ENCODE peak calls at places on chromosomes 1 and 21, in ten cellular contexts. One of them, this sample, is unnamed.

GRCh38 chr21:45140346-45140940 is 66.1 kb downstream of the ADARB1 start:
- DNase-seq in GM03348: peak; percentile 90
- DNase-seq in sciatic nerve: peak; percentile 82
- DNase-seq in psoas muscle: peak; percentile 77
- DNase-seq in GM19239: peak; percentile 81
- DNase-seq in neural crest cell: peak; percentile 69
- DNase-seq in ascending aorta: peak; percentile 85
- DNase-seq in tibial nerve: peak; percentile 45
- DNase-seq in stomach: peak; percentile 71
- DNase-seq in effector CD8-positive, alpha-beta T cell: no peak
- DNase-seq in this sample: peak; percentile 12

GRCh38 chr1:55555971-55556370 is 340.8 kb upstream of the USP24 start:
- DNase-seq in GM03348: no peak
- DNase-seq in sciatic nerve: no peak
- DNase-seq in psoas muscle: no peak
- DNase-seq in GM19239: no peak
- DNase-seq in neural crest cell: no peak
- DNase-seq in ascending aorta: no peak
- DNase-seq in tibial nerve: no peak
- DNase-seq in stomach: no peak
- DNase-seq in effector CD8-positive, alpha-beta T cell: no peak
- DNase-seq in this sample: no peak

GRCh38 chr1:5938068-5938740 is 54.0 kb downstream of the NPHP4 start:
- DNase-seq in GM03348: peak; percentile 93
- DNase-seq in sciatic nerve: no peak
- DNase-seq in psoas muscle: no peak
- DNase-seq in GM19239: no peak
- DNase-seq in neural crest cell: no peak
- DNase-seq in ascending aorta: no peak
- DNase-seq in tibial nerve: no peak
- DNase-seq in stomach: peak; percentile 20
- DNase-seq in effector CD8-positive, alpha-beta T cell: no peak
- DNase-seq in this sample: no peak

GRCh38 chr1:183989078-183989577 is 48.4 kb downstream of the COLGALT2 start:
- DNase-seq in GM03348: peak; percentile 85
- DNase-seq in sciatic nerve: no peak
- DNase-seq in psoas muscle: peak; percentile 68
- DNase-seq in GM19239: peak; percentile 2
- DNase-seq in neural crest cell: no peak
- DNase-seq in ascending aorta: peak; percentile 66
- DNase-seq in tibial nerve: no peak
- DNase-seq in stomach: no peak
- DNase-seq in effector CD8-positive, alpha-beta T cell: no peak
- DNase-seq in this sample: no peak

GRCh38 chr1:31705080-31705866 is 1.5 kb upstream of the COL16A1 start:
- DNase-seq in GM03348: peak; percentile 77
- DNase-seq in sciatic nerve: peak; percentile 86
- DNase-seq in psoas muscle: peak; percentile 67
- DNase-seq in GM19239: no peak
- DNase-seq in neural crest cell: no peak
- DNase-seq in ascending aorta: peak; percentile 84
- DNase-seq in tibial nerve: peak; percentile 60
- DNase-seq in stomach: peak; percentile 60
- DNase-seq in effector CD8-positive, alpha-beta T cell: no peak
- DNase-seq in this sample: no peak

GRCh38 chr21:46423546-46424061 is 35.1 kb upstream of the DIP2A start:
- DNase-seq in GM03348: no peak
- DNase-seq in sciatic nerve: no peak
- DNase-seq in psoas muscle: no peak
- DNase-seq in GM19239: no peak
- DNase-seq in neural crest cell: no peak
- DNase-seq in ascending aorta: no peak
- DNase-seq in tibial nerve: no peak
- DNase-seq in stomach: no peak
- DNase-seq in effector CD8-positive, alpha-beta T cell: no peak
- DNase-seq in this sample: no peak

GRCh38 chr1:226628624-226629155 is 80.1 kb downstream of the STUM start:
- DNase-seq in GM03348: no peak
- DNase-seq in sciatic nerve: no peak
- DNase-seq in psoas muscle: no peak
- DNase-seq in GM19239: no peak
- DNase-seq in neural crest cell: no peak
- DNase-seq in ascending aorta: peak; percentile 41
- DNase-seq in tibial nerve: no peak
- DNase-seq in stomach: peak; percentile 39
- DNase-seq in effector CD8-positive, alpha-beta T cell: no peak
- DNase-seq in this sample: no peak

GRCh38 chr1:23996700-23997229 is 16.6 kb upstream of the SRSF10 start:
- DNase-seq in GM03348: no peak
- DNase-seq in sciatic nerve: no peak
- DNase-seq in psoas muscle: no peak
- DNase-seq in GM19239: no peak
- DNase-seq in neural crest cell: no peak
- DNase-seq in ascending aorta: no peak
- DNase-seq in tibial nerve: no peak
- DNase-seq in stomach: no peak
- DNase-seq in effector CD8-positive, alpha-beta T cell: no peak
- DNase-seq in this sample: no peak

GRCh38 chr21:15978158-15978805 is 248.5 kb downstream of the USP25 start:
- DNase-seq in GM03348: peak; percentile 48
- DNase-seq in sciatic nerve: no peak
- DNase-seq in psoas muscle: no peak
- DNase-seq in GM19239: no peak
- DNase-seq in neural crest cell: no peak
- DNase-seq in ascending aorta: no peak
- DNase-seq in tibial nerve: no peak
- DNase-seq in stomach: no peak
- DNase-seq in effector CD8-positive, alpha-beta T cell: no peak
- DNase-seq in this sample: no peak

GRCh38 chr1:167837334-167837733 is 76.6 kb downstream of the ADCY10 start:
- DNase-seq in GM03348: no peak
- DNase-seq in sciatic nerve: no peak
- DNase-seq in psoas muscle: no peak
- DNase-seq in GM19239: no peak
- DNase-seq in neural crest cell: no peak
- DNase-seq in ascending aorta: no peak
- DNase-seq in tibial nerve: no peak
- DNase-seq in stomach: no peak
- DNase-seq in effector CD8-positive, alpha-beta T cell: no peak
- DNase-seq in this sample: no peak

GRCh38 chr1:24536391-24536840 is 19.5 kb upstream of the NCMAP start:
- DNase-seq in GM03348: no peak
- DNase-seq in sciatic nerve: no peak
- DNase-seq in psoas muscle: no peak
- DNase-seq in GM19239: no peak
- DNase-seq in neural crest cell: no peak
- DNase-seq in ascending aorta: peak; percentile 67
- DNase-seq in tibial nerve: no peak
- DNase-seq in stomach: peak; percentile 51
- DNase-seq in effector CD8-positive, alpha-beta T cell: peak; percentile 58
- DNase-seq in this sample: peak; percentile 86

GRCh38 chr1:221698579-221699349 is 43.1 kb downstream of the DUSP10 start:
- DNase-seq in GM03348: no peak
- DNase-seq in sciatic nerve: no peak
- DNase-seq in psoas muscle: no peak
- DNase-seq in GM19239: no peak
- DNase-seq in neural crest cell: no peak
- DNase-seq in ascending aorta: no peak
- DNase-seq in tibial nerve: no peak
- DNase-seq in stomach: no peak
- DNase-seq in effector CD8-positive, alpha-beta T cell: no peak
- DNase-seq in this sample: no peak

GRCh38 chr1:50097041-50097739 is 11.5 kb upstream of the ELAVL4 start:
- DNase-seq in GM03348: no peak
- DNase-seq in sciatic nerve: no peak
- DNase-seq in psoas muscle: no peak
- DNase-seq in GM19239: no peak
- DNase-seq in neural crest cell: no peak
- DNase-seq in ascending aorta: no peak
- DNase-seq in tibial nerve: no peak
- DNase-seq in stomach: no peak
- DNase-seq in effector CD8-positive, alpha-beta T cell: no peak
- DNase-seq in this sample: no peak

GRCh38 chr1:119982006-119982405 is 85.7 kb upstream of the ADAM30 start:
- DNase-seq in GM03348: peak; percentile 24
- DNase-seq in sciatic nerve: no peak
- DNase-seq in psoas muscle: no peak
- DNase-seq in GM19239: no peak
- DNase-seq in neural crest cell: no peak
- DNase-seq in ascending aorta: no peak
- DNase-seq in tibial nerve: no peak
- DNase-seq in stomach: no peak
- DNase-seq in effector CD8-positive, alpha-beta T cell: no peak
- DNase-seq in this sample: no peak

This sample was measured in CD4-positive, CD25-positive, alpha-beta regulatory T cell.